ENCODE peak calls at places on chromosomes 2 and 18, in eight cellular contexts. T is posterior vena cava, L is heart left ventricle, A is hypothalamus, I is NCI-H1694 treated with DMSO at 0.1 percent for 48 hours, U is IMR-90, K is GM20000, E is HT1080. D is an unnamed sample.

GRCh38 chr2:120301289-120301688 is 44.6 kb upstream of the INHBB start:
- DNase-seq in E (no peak), L (no peak), A (no peak), I (no peak), K (no peak), T (no peak), U (no peak), D (no peak)

GRCh38 chr18:76456018-76456750 is 38.9 kb downstream of the ZNF516 start:
- DNase-seq in L (peak; percentile 3), U (no peak), K (no peak), E (no peak), T (peak; percentile 26), A (no peak), I (no peak), D (no peak)

GRCh38 chr2:32009479-32010256 is 1.1 kb downstream of the MEMO1 start:
- DNase-seq in T (peak; percentile 85), U (no peak), K (peak; percentile 66), E (no peak), A (peak; percentile 20), L (peak; percentile 35), I (no peak), D (peak; percentile 47)

GRCh38 chr2:54065411-54065810 is 50.0 kb upstream of the ACYP2 start:
- DNase-seq in U (peak; percentile 98), I (peak; percentile 86), L (no peak), E (peak; percentile 83), K (no peak), T (no peak), A (no peak), D (peak; percentile 97)

GRCh38 chr2:104862061-104862941 is 8.4 kb downstream of the POU3F3 start:
- DNase-seq in E (no peak), L (no peak), T (peak; percentile 71), K (peak; percentile 39), A (peak; percentile 47), U (no peak), I (no peak), D (no peak)

GRCh38 chr2:23404426-23404825 is 19.4 kb downstream of the KLHL29 start:
- DNase-seq in E (peak; percentile 90), T (no peak), I (peak; percentile 83), A (no peak), U (peak; percentile 91), K (peak; percentile 57), L (peak; percentile 18), D (peak; percentile 86)

GRCh38 chr2:238513346-238513745 is 86.6 kb downstream of the ASB1 start:
- DNase-seq in L (no peak), E (peak; percentile 22), A (no peak), T (peak; percentile 78), K (peak; percentile 60), U (peak; percentile 29), I (peak; percentile 48), D (peak; percentile 75)

GRCh38 chr2:45166229-45166890 is 157.1 kb upstream of the SIX2 start:
- DNase-seq in E (no peak), A (no peak), K (no peak), L (no peak), I (no peak), U (no peak), T (no peak), D (no peak)

GRCh38 chr2:219398721-219399333 is 11.1 kb upstream of the DNPEP start:
- DNase-seq in L (no peak), I (no peak), E (no peak), K (no peak), T (peak; percentile 49), U (peak; percentile 68), A (no peak), D (peak; percentile 49)

GRCh38 chr2:88254437-88255081 is 84.4 kb downstream of the THNSL2 start:
- DNase-seq in A (no peak), L (no peak), I (no peak), U (no peak), T (no peak), E (peak; percentile 7), K (no peak), D (peak; percentile 41)

GRCh38 chr2:199019898-199020507 is 437.7 kb downstream of the SATB2 start:
- DNase-seq in U (peak; percentile 59), T (no peak), K (no peak), A (no peak), I (peak; percentile 20), E (peak; percentile 46), L (no peak), D (peak; percentile 72)

GRCh38 chr2:68466361-68466777 is 725 bp downstream of the FBXO48 start:
- DNase-seq in U (peak; percentile 78), A (no peak), K (peak; percentile 21), E (peak; percentile 65), I (no peak), T (no peak), L (no peak), D (peak; percentile 81)

GRCh38 chr2:236673126-236673822 is 103.6 kb downstream of the ACKR3 start:
- DNase-seq in L (peak; percentile 5), T (peak; percentile 55), A (no peak), K (no peak), I (no peak), E (no peak), U (no peak), D (no peak)

GRCh38 chr2:160630801-160631590 is 137.4 kb upstream of the RBMS1 start:
- DNase-seq in E (no peak), I (no peak), A (no peak), T (no peak), L (peak; percentile 15), K (no peak), U (peak; percentile 9), D (no peak)

GRCh38 chr18:24014986-24015896 is 687 bp downstream of the TTC39C start:
- DNase-seq in K (peak; percentile 51), A (no peak), T (peak; percentile 87), L (peak; percentile 35), U (peak; percentile 76), I (no peak), E (peak; percentile 27), D (peak; percentile 71)

GRCh38 chr2:191869178-191869577 is 22.3 kb upstream of the CAVIN2 start:
- DNase-seq in U (peak; percentile 30), L (no peak), A (no peak), E (no peak), K (no peak), T (no peak), I (no peak), D (peak; percentile 77)

GRCh38 chr2:120904825-120905224 is 169.2 kb downstream of the GLI2 start:
- DNase-seq in K (no peak), E (no peak), L (no peak), I (no peak), U (no peak), T (no peak), A (no peak), D (no peak)

GRCh38 chr2:201257381-201257940 is 2.9 kb upstream of the CASP8 start:
- DNase-seq in E (no peak), A (no peak), I (no peak), L (peak; percentile 32), U (peak; percentile 5), T (no peak), K (peak; percentile 53), D (no peak)

GRCh38 chr2:232438951-232439757 is 16.8 kb upstream of the ALPI start:
- DNase-seq in I (no peak), T (peak; percentile 85), L (no peak), E (no peak), A (no peak), U (no peak), K (no peak), D (peak; percentile 28)

GRCh38 chr2:201933792-201934229 is 99.8 kb upstream of the FZD7 start:
- DNase-seq in A (no peak), L (no peak), I (no peak), U (no peak), T (no peak), K (no peak), E (no peak), D (no peak)

GRCh38 chr18:13433685-13434084 is 215.1 kb downstream of the LDLRAD4 start:
- DNase-seq in L (no peak), T (no peak), E (no peak), I (no peak), K (no peak), U (no peak), A (no peak), D (no peak)

GRCh38 chr18:76256897-76257500 is 238.0 kb downstream of the ZNF516 start:
- DNase-seq in K (no peak), L (no peak), A (no peak), E (peak; percentile 36), U (peak; percentile 75), I (no peak), T (no peak), D (peak; percentile 49)

GRCh38 chr2:27378096-27378808 is 2.3 kb downstream of the ZNF513 start:
- DNase-seq in T (peak; percentile 83), U (no peak), E (no peak), I (no peak), L (peak; percentile 20), K (no peak), A (no peak), D (peak; percentile 29)

GRCh38 chr2:152298754-152299153 is 36.2 kb upstream of the FMNL2 start:
- DNase-seq in E (peak; percentile 72), L (no peak), A (no peak), K (no peak), I (no peak), T (no peak), U (peak; percentile 10), D (peak; percentile 55)

GRCh38 chr2:8528863-8529262 is 153.0 kb upstream of the ID2 start:
- DNase-seq in K (no peak), A (no peak), I (no peak), T (no peak), E (no peak), L (no peak), U (no peak), D (no peak)

GRCh38 chr2:85369500-85369899 is 14.9 kb downstream of the ELMOD3 start:
- DNase-seq in K (no peak), T (no peak), L (no peak), I (no peak), E (no peak), U (no peak), A (no peak), D (no peak)

GRCh38 chr2:176492583-176492982 is 223.3 kb downstream of the MTX2 start:
- DNase-seq in U (no peak), E (no peak), K (no peak), A (no peak), L (no peak), T (no peak), I (no peak), D (no peak)

GRCh38 chr2:45288532-45288931 is 279.3 kb upstream of the SIX2 start:
- DNase-seq in U (peak; percentile 42), K (no peak), E (peak; percentile 62), A (no peak), I (no peak), T (no peak), L (no peak), D (peak; percentile 68)

GRCh38 chr18:58605027-58606020 is 23.6 kb downstream of the ALPK2 start:
- DNase-seq in L (no peak), K (no peak), E (peak; percentile 84), A (no peak), I (no peak), T (no peak), U (peak; percentile 87), D (peak; percentile 94)

GRCh38 chr18:35121038-35121437 is 79.8 kb downstream of the MAPRE2 start:
- DNase-seq in A (no peak), I (no peak), E (no peak), T (no peak), K (no peak), L (no peak), U (no peak), D (no peak)

D was measured in ELR.